ENCODE peak calls at places on chromosomes 1 and 21, in five cellular contexts. F is small intestine, L is colonic mucosa, W is fibroblast of lung, X is adrenal gland. V is an unnamed sample. For H3K36me3, the result is how much of the 10 kb centered on the place peaks cover.

GRCh38 chr21:41247561-41247968 is 69.0 kb upstream of the FAM3B start:
- DNase-seq in F (peak), L (peak), W (peak), X (no peak), V (no peak)

GRCh38 chr21:15682977-15683376 is 46.8 kb upstream of the USP25 start:
- DNase-seq in F (no peak), L (no peak), W (peak), X (no peak), V (no peak)

GRCh38 chr1:25126568-25126967 is 105.7 kb downstream of the SYF2 start:
- DNase-seq in F (peak), L (no peak), W (no peak), X (no peak), V (no peak)

GRCh38 chr1:52552236-52552504 is 722 bp downstream of the TUT4 start:
- DNase-seq in F (peak), L (peak), W (peak), X (peak), V (no peak)

GRCh38 chr1:160193832-160194736 is 3.7 kb downstream of the CASQ1 start:
- DNase-seq in F (no peak), L (no peak), W (no peak), X (no peak), V (no peak)

GRCh38 chr21:41208946-41209345 is 41.0 kb downstream of the BACE2 start:
- DNase-seq in F (no peak), L (no peak), W (no peak), X (no peak), V (no peak)

GRCh38 chr1:91746728-91747338 is 139.1 kb downstream of the TGFBR3 start:
- DNase-seq in F (no peak), L (no peak), W (no peak), X (no peak), V (no peak)

GRCh38 chr21:43600642-43601397 is 58.5 kb downstream of the HSF2BP start:
- DNase-seq in F (no peak), L (no peak), W (peak), X (no peak), V (no peak)

GRCh38 chr1:201648066-201648910 is 109.4 kb downstream of the NAV1 start:
- DNase-seq in F (peak), L (peak), W (peak), X (peak), V (peak)

DNA sequence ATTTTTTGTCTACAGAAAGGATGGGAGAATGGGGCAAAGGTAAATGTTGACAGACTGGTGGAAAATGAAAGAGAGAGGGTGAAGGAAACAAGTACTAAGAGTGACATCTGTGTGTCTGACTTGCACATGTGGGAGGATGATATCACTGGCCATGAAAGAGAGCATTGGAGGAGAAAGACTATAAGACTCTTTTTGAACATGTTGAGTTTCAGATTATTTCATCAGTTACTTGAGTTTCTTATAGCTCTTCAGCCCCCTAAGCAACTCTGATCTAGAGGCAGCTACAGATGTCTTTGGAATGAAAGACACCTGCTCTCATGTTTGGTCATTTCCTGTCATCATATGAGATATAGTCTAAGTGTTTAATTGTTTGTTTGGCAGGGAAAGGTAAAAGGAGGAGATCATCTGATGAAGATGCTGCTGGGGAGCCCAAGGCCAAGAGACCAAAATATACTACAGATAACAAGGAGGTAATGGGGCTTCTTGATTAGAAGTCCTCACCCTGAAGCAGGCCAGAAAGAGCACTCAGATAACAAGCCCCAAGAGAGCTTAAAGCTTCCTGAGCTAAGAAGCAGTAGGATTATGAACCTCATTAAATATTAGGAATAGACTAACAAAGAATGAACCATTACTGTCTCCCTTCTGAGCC is 4.5 kb downstream of the POLR3C start:
- DNase-seq in F (no peak), L (no peak), W (no peak), X (no peak), V (no peak)
- H3K36me3 ChIP-seq in F (under half), L (under half), W (under half), X (half or more), V (half or more)

GRCh38 chr1:40478276-40478675 is 1.2 kb downstream of the ZFP69 start:
- DNase-seq in F (no peak), L (no peak), W (no peak), X (no peak), V (no peak)
- H3K4me3 ChIP-seq in F (no peak), L (no peak), W (no peak), X (no peak), V (peak)

DNA sequence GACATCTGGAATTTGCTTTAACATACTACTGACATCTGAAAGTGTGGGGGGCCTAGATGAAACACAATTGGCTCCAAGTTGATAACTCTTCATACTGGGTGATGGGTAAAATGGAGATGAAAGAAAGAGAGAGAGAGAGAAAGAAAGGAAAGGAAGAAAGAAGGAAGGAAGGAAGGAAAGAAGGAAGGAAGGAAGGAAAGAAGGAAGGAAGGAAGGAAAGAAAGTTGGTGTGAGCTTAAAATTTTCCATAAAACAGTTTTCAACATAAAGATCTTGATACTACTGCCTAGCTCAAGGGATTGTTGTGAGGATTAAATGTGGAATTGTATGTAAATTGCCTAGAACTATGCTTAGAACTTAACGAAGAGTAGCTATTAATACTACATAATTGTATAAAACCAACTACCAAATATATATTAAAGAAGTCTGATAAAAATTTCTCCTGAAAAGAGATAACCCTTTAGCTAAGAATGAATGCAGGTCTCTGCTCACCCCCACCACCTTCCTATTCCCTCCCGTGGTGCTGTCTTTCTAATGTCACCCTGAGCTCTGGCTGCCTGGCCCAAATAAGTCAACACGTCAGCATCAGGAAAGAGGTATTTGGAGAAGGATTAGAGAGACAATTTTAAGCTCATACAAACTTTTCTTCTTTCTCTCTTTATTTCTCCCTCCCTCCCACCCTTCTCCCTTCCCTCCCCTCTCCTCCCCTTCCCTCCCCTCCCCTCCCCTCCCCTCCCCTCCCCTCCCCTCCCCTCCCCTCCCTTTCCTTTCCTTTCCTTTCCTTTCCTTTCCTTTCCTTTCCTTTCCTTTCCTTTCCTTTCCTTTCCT is 89.3 kb upstream of the SGIP1 start:
- DNase-seq in F (no peak), L (no peak), W (no peak), X (no peak), V (no peak)
- H3K27ac ChIP-seq in F (peak), L (no peak), W (no peak), X (no peak), V (no peak)

GRCh38 chr1:119724611-119725218 is 13.0 kb downstream of the PHGDH start:
- DNase-seq in F (no peak), L (no peak), W (no peak), X (no peak), V (no peak)
- H3K36me3 ChIP-seq in F (under half), L (under half), W (under half), X (under half), V (under half)

GRCh38 chr1:10507111-10507879 is 32.5 kb downstream of the PEX14 start:
- DNase-seq in F (peak), L (peak), W (peak), X (peak), V (peak)

GRCh38 chr1:10508511-10508951 is 33.8 kb downstream of the PEX14 start:
- DNase-seq in F (no peak), L (no peak), W (no peak), X (no peak), V (peak)

GRCh38 chr1:10504259-10504658 is 29.5 kb downstream of the PEX14 start:
- DNase-seq in F (no peak), L (no peak), W (no peak), X (no peak), V (no peak)

GRCh38 chr1:10509823-10510509 is 35.2 kb downstream of the PEX14 start:
- DNase-seq in F (no peak), L (no peak), W (no peak), X (no peak), V (no peak)

GRCh38 chr1:10506677-10507047 is 31.9 kb downstream of the PEX14 start:
- DNase-seq in F (no peak), L (no peak), W (no peak), X (no peak), V (no peak)
- H3K4me3 ChIP-seq in F (no peak), L (no peak), W (no peak), X (no peak), V (no peak)

GRCh38 chr1:2320760-2321159 is 70.6 kb downstream of the MORN1 start:
- DNase-seq in F (no peak), L (no peak), W (no peak), X (no peak), V (no peak)

GRCh38 chr1:2321258-2321657 is 70.1 kb downstream of the MORN1 start:
- DNase-seq in F (no peak), L (no peak), W (no peak), X (no peak), V (no peak)

GRCh38 chr1:2323575-2323974 is 67.8 kb downstream of the MORN1 start:
- DNase-seq in F (no peak), L (no peak), W (no peak), X (no peak), V (no peak)

GRCh38 chr1:2322065-2322571 is 69.2 kb downstream of the MORN1 start:
- DNase-seq in F (no peak), L (no peak), W (peak), X (peak), V (peak)

DNA sequence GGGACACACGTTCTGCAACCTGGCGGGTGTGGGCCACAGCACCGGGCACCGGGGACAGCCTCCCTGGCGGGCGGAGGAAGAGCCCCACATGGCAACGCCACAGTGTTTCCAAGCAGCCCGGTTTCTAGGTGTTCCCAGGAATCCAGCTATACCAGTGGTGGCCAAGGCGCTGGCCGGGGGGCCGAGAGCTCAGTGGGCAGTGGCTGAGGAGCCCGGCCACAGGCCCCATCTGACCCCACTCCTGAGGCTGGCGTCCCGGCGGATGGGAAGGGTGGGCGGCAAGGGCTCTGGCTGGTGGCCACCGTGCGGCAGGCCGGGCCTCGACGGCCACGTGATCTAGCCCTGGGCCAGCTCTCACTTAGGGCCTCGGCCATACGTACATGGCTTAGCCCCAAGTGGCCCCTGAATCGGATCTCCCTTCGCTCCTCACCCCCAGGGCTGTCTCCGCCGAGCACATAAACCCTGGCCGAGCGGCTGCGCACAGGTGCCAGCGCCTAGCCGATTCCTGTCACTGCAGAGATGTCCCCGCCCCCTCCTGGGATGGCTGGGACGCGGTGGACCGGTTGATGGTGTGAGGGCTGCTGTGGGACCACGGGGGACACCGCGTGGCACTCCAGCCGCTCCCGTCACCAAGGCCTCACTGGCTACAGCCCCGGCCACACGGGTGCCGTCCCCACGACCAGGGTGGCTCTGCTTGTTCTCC is 68.6 kb downstream of the MORN1 start:
- DNase-seq in F (no peak), L (no peak), W (no peak), X (no peak), V (no peak)
- H3K27ac ChIP-seq in F (peak), L (no peak), W (peak), X (peak), V (peak)